ENCODE peak calls at places on chromosomes 13 and 19, in eight cellular contexts. R is colonic mucosa; F is A673; V is CD8-positive, alpha-beta T cell; Y is gastrocnemius medialis; N is tibial artery; W is left ventricle myocardium inferior; S is PC-9. G is an unnamed sample.

GRCh38 chr19:16315825-16316505 is 8.7 kb upstream of the KLF2 start:
- DNase-seq in R (peak), F (peak), V (no peak), Y (peak), N (peak), W (peak), S (no peak), G (no peak)

GRCh38 chr19:5403968-5404640 is 51.1 kb upstream of the ZNRF4 start:
- DNase-seq in R (peak), F (peak), V (peak), Y (no peak), N (peak), W (peak), S (peak), G (peak)

GRCh38 chr13:113861433-113862030 is 2.3 kb downstream of the GAS6 start:
- DNase-seq in R (peak), F (no peak), V (no peak), Y (no peak), N (no peak), W (no peak), S (no peak), G (no peak)

GRCh38 chr19:39596911-39597310 is 5.4 kb upstream of the LGALS13 start:
- DNase-seq in R (no peak), F (no peak), V (no peak), Y (no peak), N (no peak), W (no peak), S (no peak), G (no peak)

GRCh38 chr13:75376792-75377402 is 105.1 kb downstream of the TBC1D4 start:
- DNase-seq in R (no peak), F (no peak), V (no peak), Y (no peak), N (no peak), W (no peak), S (no peak), G (no peak)

GRCh38 chr13:30256713-30257432 is 50.5 kb downstream of the KATNAL1 start:
- DNase-seq in R (no peak), F (no peak), V (no peak), Y (no peak), N (no peak), W (no peak), S (no peak), G (no peak)

GRCh38 chr19:33691736-33692135 is 70.0 kb downstream of the CHST8 start:
- DNase-seq in R (no peak), F (no peak), V (no peak), Y (no peak), N (no peak), W (no peak), S (no peak), G (peak)

GRCh38 chr19:17538684-17539287 is 16.7 kb upstream of the COLGALT1 start:
- DNase-seq in R (no peak), F (no peak), V (no peak), Y (no peak), N (no peak), W (no peak), S (no peak), G (no peak)

GRCh38 chr13:107450931-107451330 is 764.4 kb downstream of the LIG4 start:
- DNase-seq in R (no peak), F (peak), V (no peak), Y (no peak), N (peak), W (no peak), S (no peak), G (no peak)

GRCh38 chr19:40460185-40460584 is 5.4 kb downstream of the BLVRB start:
- DNase-seq in R (no peak), F (no peak), V (no peak), Y (no peak), N (no peak), W (no peak), S (no peak), G (no peak)

GRCh38 chr19:16394111-16394510 is 69.5 kb downstream of the KLF2 start:
- DNase-seq in R (no peak), F (no peak), V (no peak), Y (no peak), N (no peak), W (no peak), S (no peak), G (no peak)

GRCh38 chr13:86020350-86021002 is 221.3 kb upstream of the SLITRK6 start:
- DNase-seq in R (no peak), F (peak), V (no peak), Y (no peak), N (no peak), W (no peak), S (no peak), G (no peak)

GRCh38 chr19:3073159-3073563 is 10.9 kb upstream of the TLE5 start:
- DNase-seq in R (peak), F (peak), V (no peak), Y (peak), N (no peak), W (no peak), S (no peak), G (peak)

GRCh38 chr13:31627097-31627496 is 112.2 kb upstream of the RXFP2 start:
- DNase-seq in R (no peak), F (no peak), V (no peak), Y (no peak), N (no peak), W (no peak), S (no peak), G (no peak)

GRCh38 chr19:41323430-41324125 is 13.6 kb downstream of the CCDC97 start:
- DNase-seq in R (peak), F (peak), V (no peak), Y (peak), N (peak), W (peak), S (peak), G (no peak)

GRCh38 chr19:3671680-3672574 is 28.3 kb downstream of the PIP5K1C start:
- DNase-seq in R (no peak), F (no peak), V (peak), Y (no peak), N (no peak), W (no peak), S (no peak), G (no peak)

GRCh38 chr19:43781630-43782310 is 997 bp upstream of the KCNN4 start:
- DNase-seq in R (no peak), F (no peak), V (no peak), Y (no peak), N (no peak), W (no peak), S (no peak), G (no peak)

GRCh38 chr19:18340237-18340989 is at the start of gene PGPEP1:
- DNase-seq in R (peak), F (peak), V (peak), Y (peak), N (peak), W (peak), S (peak), G (peak)

GRCh38 chr19:41441321-41441945 is 1.5 kb upstream of the ERICH4 start:
- DNase-seq in R (no peak), F (no peak), V (no peak), Y (no peak), N (no peak), W (no peak), S (no peak), G (no peak)

GRCh38 chr13:110910013-110910890 is 4.6 kb downstream of the ANKRD10 start:
- DNase-seq in R (peak), F (no peak), V (no peak), Y (peak), N (no peak), W (no peak), S (no peak), G (peak)

GRCh38 chr13:35630551-35631275 is 154.2 kb upstream of the MAB21L1 start:
- DNase-seq in R (no peak), F (peak), V (no peak), Y (no peak), N (no peak), W (no peak), S (no peak), G (no peak)

GRCh38 chr13:50386527-50387123 is 371.4 kb downstream of the KCNRG start:
- DNase-seq in R (no peak), F (peak), V (no peak), Y (no peak), N (no peak), W (peak), S (no peak), G (no peak)

DNA sequence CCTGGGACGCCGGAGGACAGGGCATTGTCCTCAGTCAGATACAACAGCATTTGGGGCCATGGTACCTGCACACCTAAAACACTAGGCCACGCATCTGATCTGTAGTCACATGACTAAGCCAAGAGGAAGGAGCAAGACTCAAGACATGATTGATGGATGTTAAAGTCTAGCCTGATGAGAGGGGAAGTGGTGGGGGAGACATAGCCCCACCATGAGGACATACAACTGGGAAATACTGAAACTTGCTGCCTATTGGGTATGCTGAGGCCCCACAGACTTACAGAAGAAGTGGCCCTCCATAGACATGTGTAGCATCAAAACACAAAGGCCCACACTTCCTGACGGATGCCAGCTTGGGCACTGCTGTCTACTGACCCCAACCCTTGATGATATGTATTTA is 1.4 kb upstream of the ICAM4 start:
- DNase-seq in R (no peak), F (no peak), V (no peak), Y (no peak), N (no peak), W (no peak), S (no peak), G (no peak)
- TF ChIP-seq CTCF in R (no peak), F (no peak), V (no peak), Y (no peak), N (no peak), W (no peak), S (no peak), G (no peak)

GRCh38 chr13:77034883-77035282 is 7.9 kb upstream of the FBXL3 start:
- DNase-seq in R (no peak), F (no peak), V (no peak), Y (no peak), N (no peak), W (no peak), S (no peak), G (no peak)

GRCh38 chr13:77031869-77032268 is 4.9 kb upstream of the FBXL3 start:
- DNase-seq in R (no peak), F (no peak), V (no peak), Y (no peak), N (no peak), W (no peak), S (no peak), G (no peak)

GRCh38 chr13:77036294-77036693 is 9.3 kb upstream of the FBXL3 start:
- DNase-seq in R (no peak), F (no peak), V (no peak), Y (no peak), N (no peak), W (no peak), S (no peak), G (no peak)

GRCh38 chr13:77029436-77029835 is 2.5 kb upstream of the FBXL3 start:
- DNase-seq in R (no peak), F (no peak), V (no peak), Y (no peak), N (no peak), W (no peak), S (no peak), G (no peak)

GRCh38 chr13:77033717-77034302 is 6.9 kb upstream of the FBXL3 start:
- DNase-seq in R (no peak), F (no peak), V (no peak), Y (no peak), N (no peak), W (no peak), S (no peak), G (no peak)
- H3K27ac ChIP-seq in R (no peak), F (no peak), V (no peak), Y (no peak), N (no peak), W (no peak), S (no peak), G (no peak)

GRCh38 chr19:51891193-51891747 is 3.5 kb upstream of the ZNF577 start:
- DNase-seq in R (no peak), F (no peak), V (no peak), Y (no peak), N (no peak), W (no peak), S (no peak), G (no peak)
- H3K4me3 ChIP-seq in R (no peak), F (no peak), V (peak), Y (no peak), N (no peak), W (no peak), S (no peak), G (no peak)

GRCh38 chr13:69589531-69589930 is 518.1 kb upstream of the ATXN8OS start:
- DNase-seq in R (no peak), F (no peak), V (no peak), Y (no peak), N (no peak), W (no peak), S (no peak), G (no peak)

GRCh38 chr13:69591437-69591836 is 516.2 kb upstream of the ATXN8OS start:
- DNase-seq in R (no peak), F (no peak), V (no peak), Y (no peak), N (no peak), W (no peak), S (no peak), G (no peak)

GRCh38 chr13:69580255-69580654 is 527.4 kb upstream of the ATXN8OS start:
- DNase-seq in R (no peak), F (no peak), V (no peak), Y (no peak), N (no peak), W (no peak), S (no peak), G (no peak)

GRCh38 chr13:69585656-69586055 is 522.0 kb upstream of the ATXN8OS start:
- DNase-seq in R (no peak), F (peak), V (no peak), Y (no peak), N (no peak), W (no peak), S (no peak), G (no peak)
- TF ChIP-seq CTCF in R (no peak), F (peak), V (no peak), Y (no peak), N (no peak), W (no peak), S (no peak), G (no peak)

GRCh38 chr19:50172726-50173125 is 9.6 kb upstream of the IZUMO2 start:
- DNase-seq in R (no peak), F (no peak), V (no peak), Y (no peak), N (no peak), W (no peak), S (no peak), G (no peak)
- H3K27ac ChIP-seq in R (peak), F (no peak), V (no peak), Y (no peak), N (no peak), W (no peak), S (peak), G (no peak)

GRCh38 chr19:28239270-28239669 is 973.7 kb downstream of the UQCRFS1 start:
- DNase-seq in R (no peak), F (peak), V (no peak), Y (no peak), N (no peak), W (no peak), S (no peak), G (no peak)

GRCh38 chr19:28228854-28229253 is 984.1 kb downstream of the UQCRFS1 start:
- DNase-seq in R (no peak), F (no peak), V (no peak), Y (no peak), N (no peak), W (no peak), S (no peak), G (no peak)

GRCh38 chr19:28235606-28236125 is 977.3 kb downstream of the UQCRFS1 start:
- DNase-seq in R (no peak), F (no peak), V (no peak), Y (no peak), N (no peak), W (no peak), S (no peak), G (no peak)

DNA sequence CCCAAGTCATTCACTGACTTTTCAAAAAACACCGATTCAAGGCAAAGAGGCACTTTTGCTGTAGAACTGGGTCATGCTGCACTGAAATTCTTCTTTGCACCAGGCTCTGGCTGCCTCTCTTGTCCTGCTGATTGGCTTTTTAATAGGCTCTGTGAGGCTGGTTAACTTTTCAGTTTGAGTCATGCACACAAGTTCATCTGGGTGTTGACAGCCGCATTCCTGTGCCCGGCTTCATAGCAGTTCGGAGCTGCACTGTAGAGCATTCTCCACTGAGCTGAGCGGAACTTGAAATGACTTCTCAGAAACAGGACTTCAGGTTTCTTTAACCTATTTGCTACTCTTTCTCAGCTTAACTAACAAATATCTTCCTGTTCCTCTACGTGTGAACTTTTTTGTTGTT is 978.3 kb downstream of the UQCRFS1 start:
- DNase-seq in R (no peak), F (no peak), V (no peak), Y (no peak), N (no peak), W (no peak), S (no peak), G (no peak)
- H3K4me3 ChIP-seq in R (no peak), F (no peak), V (no peak), Y (no peak), N (no peak), W (no peak), S (no peak), G (no peak)

DNA sequence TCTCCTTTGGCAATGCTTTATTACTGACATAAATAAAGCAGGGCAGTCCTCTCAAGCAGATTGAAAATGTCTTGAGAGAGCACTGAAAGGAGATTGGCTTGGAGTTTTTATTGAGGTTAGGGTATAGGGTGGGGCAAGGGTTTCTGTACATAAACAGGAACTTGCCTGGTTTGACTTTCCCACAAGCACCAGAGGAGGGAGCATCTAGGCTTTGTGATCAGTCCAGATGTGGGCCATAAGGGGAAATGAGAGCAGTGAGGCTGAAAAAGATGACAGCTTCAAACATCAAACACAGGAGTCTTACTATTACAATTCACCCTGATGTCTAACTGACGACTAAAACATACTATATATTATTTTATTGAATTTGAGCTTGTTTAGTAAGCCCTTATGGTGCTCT is 260.9 kb downstream of the MTUS2 start:
- DNase-seq in R (no peak), F (peak), V (peak), Y (no peak), N (no peak), W (no peak), S (no peak), G (no peak)
- TF ChIP-seq CTCF in R (no peak), F (no peak), V (no peak), Y (no peak), N (no peak), W (peak), S (no peak), G (no peak)